ENCODE peak calls at places on chromosomes 12 and 14, in five cellular contexts. C is A549, E is A673, Q is SJCRH30, L is Karpas-422. K is an unnamed sample. For H3K4me1, the result is how much of the 10 kb centered on the place peaks cover.

GRCh38 chr12:50934981-50935807 is 17.1 kb upstream of the HIGD1C start:
- DNase-seq in E (no peak), Q (no peak), L (no peak), C (no peak), K (no peak)

GRCh38 chr12:96132819-96133218 is 61.4 kb upstream of the ELK3 start:
- DNase-seq in L (peak), E (peak), Q (peak), C (peak), K (no peak)

GRCh38 chr12:5305861-5306545 is 125.9 kb upstream of the NTF3 start:
- DNase-seq in E (no peak), C (no peak), L (no peak), Q (no peak), K (no peak)

GRCh38 chr14:66509874-66510273 is 1.9 kb downstream of the GPHN start:
- DNase-seq in L (no peak), E (no peak), C (no peak), Q (no peak), K (no peak)

GRCh38 chr12:80044694-80045046 is 54.7 kb upstream of the OTOGL start:
- DNase-seq in Q (no peak), L (no peak), E (no peak), C (no peak), K (no peak)

GRCh38 chr14:64549016-64549415 is 745 bp upstream of the PPP1R36 start:
- DNase-seq in C (no peak), Q (no peak), E (no peak), L (no peak), K (no peak)

GRCh38 chr12:63752283-63752682 is 27.4 kb upstream of the RXYLT1 start:
- DNase-seq in Q (peak), E (no peak), L (no peak), C (no peak), K (no peak)

GRCh38 chr14:37698840-37699777 is 103.7 kb downstream of the TTC6 start:
- DNase-seq in E (no peak), C (no peak), L (no peak), Q (no peak), K (no peak)

GRCh38 chr14:89767861-89768268 is 186.7 kb downstream of the EFCAB11 start:
- DNase-seq in L (peak), C (peak), Q (no peak), E (peak), K (peak)

GRCh38 chr14:68403794-68404522 is 388.9 kb downstream of the ZFP36L1 start:
- DNase-seq in L (no peak), Q (no peak), C (no peak), E (no peak), K (no peak)

GRCh38 chr12:24066865-24067264 is 117.4 kb upstream of the SOX5 start:
- DNase-seq in L (no peak), E (peak), C (no peak), Q (no peak), K (no peak)

GRCh38 chr12:109421355-109422087 is 55.6 kb downstream of the KCTD10 start:
- DNase-seq in E (no peak), C (no peak), L (no peak), Q (no peak), K (no peak)

DNA sequence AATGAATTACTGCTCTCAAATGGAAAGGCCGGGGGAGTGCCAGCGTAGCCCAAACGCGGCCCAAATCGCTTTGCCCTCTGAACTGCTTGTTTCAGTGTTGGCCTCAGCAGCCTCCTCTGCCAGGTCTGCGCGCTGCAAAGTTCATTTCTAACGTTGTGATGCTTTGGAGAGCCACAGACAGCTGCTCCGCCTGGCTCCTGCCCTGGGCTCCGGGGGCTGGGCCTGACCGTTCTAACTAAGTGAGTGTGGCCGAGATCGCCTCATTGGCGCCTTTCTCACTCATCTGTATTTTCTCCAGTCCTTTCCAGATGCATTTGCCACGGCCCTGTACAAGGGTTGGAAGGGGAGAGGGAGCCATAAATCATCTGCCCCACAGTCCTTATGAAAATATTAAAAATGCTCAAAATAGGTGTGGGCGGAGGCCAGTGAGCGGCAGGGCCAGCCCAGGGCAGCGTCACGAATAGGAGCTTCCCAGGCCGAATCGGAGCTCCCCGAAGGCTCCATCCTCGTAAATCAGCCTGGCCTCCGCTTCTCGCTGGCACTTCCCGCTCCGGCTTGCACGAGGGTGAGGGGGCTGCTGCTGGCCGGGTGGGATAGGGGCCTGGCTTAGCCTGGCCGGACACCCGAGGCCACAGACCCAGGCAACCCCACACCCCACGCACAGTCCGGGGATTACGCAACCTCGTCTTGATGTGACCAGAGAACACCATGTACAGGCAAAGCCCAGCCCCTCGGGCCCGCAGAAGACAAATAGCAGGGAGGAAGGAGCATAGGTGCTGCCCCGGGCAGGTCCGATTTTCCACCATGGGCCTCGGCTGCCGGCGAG is 196.6 kb upstream of the DIO3 start:
- DNase-seq in E (no peak), Q (peak), L (no peak), C (no peak), K (no peak)
- H3K27ac ChIP-seq in E (no peak), Q (no peak), L (no peak), C (no peak), K (no peak)

DNA sequence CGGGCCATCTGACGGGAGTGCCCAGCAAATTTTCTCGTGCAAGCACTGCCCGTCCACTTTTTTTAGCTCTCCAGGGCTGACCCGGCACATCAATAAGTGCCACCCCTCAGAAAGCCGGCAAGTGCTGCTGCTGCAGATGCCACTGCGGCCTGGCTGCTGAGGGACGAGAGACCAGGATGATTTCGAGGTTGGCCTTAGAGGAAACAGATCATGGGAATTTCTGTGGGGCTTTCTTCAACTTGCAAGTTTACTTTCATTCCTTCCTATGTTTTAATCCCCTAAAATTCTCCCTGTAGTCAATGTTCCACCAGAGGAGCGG is 1.8 kb downstream of the INSM2 start:
- DNase-seq in L (no peak), C (no peak), E (no peak), Q (no peak), K (no peak)
- H3K4me3 ChIP-seq in L (no peak), C (no peak), E (peak), Q (no peak), K (no peak)

GRCh38 chr12:124553862-124554428 is 13.5 kb downstream of the NCOR2 start:
- DNase-seq in Q (no peak), E (no peak), L (no peak), C (no peak), K (no peak)

GRCh38 chr12:124556896-124557501 is 10.4 kb downstream of the NCOR2 start:
- DNase-seq in Q (no peak), L (no peak), E (no peak), C (no peak), K (peak)

GRCh38 chr12:124555168-124555928 is 12.1 kb downstream of the NCOR2 start:
- DNase-seq in Q (no peak), E (no peak), C (no peak), L (no peak), K (no peak)

GRCh38 chr12:124556067-124556466 is 11.3 kb downstream of the NCOR2 start:
- DNase-seq in L (no peak), C (no peak), E (no peak), Q (no peak), K (no peak)

DNA sequence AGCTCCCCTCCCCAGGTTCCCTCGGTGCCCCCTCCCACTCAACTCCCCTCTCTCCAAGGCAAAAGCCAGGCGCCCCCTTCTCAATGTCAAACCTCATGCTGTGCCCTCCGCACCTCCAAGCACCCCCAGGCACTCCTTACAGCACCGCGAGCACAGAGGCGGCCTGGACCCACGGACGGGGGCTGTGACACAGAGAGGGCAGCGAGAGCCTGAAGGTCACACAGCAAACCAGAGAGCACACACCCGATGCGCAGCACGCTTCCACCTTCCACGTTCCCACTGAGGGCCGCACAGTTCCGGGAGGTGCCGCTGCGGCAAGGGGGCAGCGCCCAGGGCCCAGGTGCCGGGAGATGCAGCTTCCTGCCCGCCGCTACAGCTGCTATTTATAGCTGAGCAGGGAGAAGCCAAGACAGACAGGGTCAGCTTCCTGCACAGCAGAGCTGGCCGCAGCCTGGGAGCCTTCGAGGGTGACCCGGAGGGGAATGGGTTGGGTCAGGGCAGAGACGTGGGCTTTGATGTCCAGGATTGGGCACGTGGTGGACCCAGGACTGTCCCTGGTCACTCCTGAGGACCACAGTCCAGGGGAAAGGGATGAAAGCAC is 12.9 kb downstream of the NCOR2 start:
- DNase-seq in Q (no peak), E (no peak), C (no peak), L (no peak), K (peak)
- H3K4me1 ChIP-seq in Q (under half), E (under half), C (under half), L (half or more), K (half or more)

GRCh38 chr12:47989023-47989417 is 15.3 kb downstream of the COL2A1 start:
- DNase-seq in Q (no peak), C (no peak), L (no peak), E (no peak), K (no peak)
- H3K27ac ChIP-seq in Q (peak), C (no peak), L (no peak), E (no peak), K (no peak)

K was measured in heart right ventricle.